ENCODE peak calls at places on chromosomes 4 and X, in eight cellular contexts. One of them, this sample, is unnamed.
A peak's percentile ranks its signal among the peaks of the same experiment; 100 is the strongest.

GRCh38 chr4:39036172-39036571 is 4.0 kb upstream of the TMEM156 start:
- DNase-seq in mucosa of gallbladder: no peak
- DNase-seq in NCI-H748 treated with DMSO at 0.1 percent for 48 hours: no peak
- DNase-seq in caudate nucleus: no peak
- DNase-seq in AG08395: no peak
- DNase-seq in central memory CD8-positive, alpha-beta T cell: no peak
- DNase-seq in stimulated activated effector memory CD8-positive, alpha-beta T cell treated with anti-CD3 and anti-CD28 coated beads, Interleukin-12 subunit alpha, Interleukin-12 subunit beta, amount 100 ng/mL, for 72 hours: no peak
- DNase-seq in effector CD4-positive, alpha-beta T cell: no peak
- DNase-seq in this sample: no peak

GRCh38 chr4:13327991-13328390 is 156.1 kb downstream of the RAB28 start:
- DNase-seq in effector CD4-positive, alpha-beta T cell: no peak
- DNase-seq in caudate nucleus: no peak
- DNase-seq in AG08395: peak; percentile 26
- DNase-seq in NCI-H748 treated with DMSO at 0.1 percent for 48 hours: no peak
- DNase-seq in central memory CD8-positive, alpha-beta T cell: no peak
- DNase-seq in mucosa of gallbladder: no peak
- DNase-seq in stimulated activated effector memory CD8-positive, alpha-beta T cell treated with anti-CD3 and anti-CD28 coated beads, Interleukin-12 subunit alpha, Interleukin-12 subunit beta, amount 100 ng/mL, for 72 hours: no peak
- DNase-seq in this sample: no peak

GRCh38 chr4:158444621-158445020 is 77.1 kb upstream of the RXFP1 start:
- DNase-seq in AG08395: no peak
- DNase-seq in effector CD4-positive, alpha-beta T cell: no peak
- DNase-seq in NCI-H748 treated with DMSO at 0.1 percent for 48 hours: no peak
- DNase-seq in stimulated activated effector memory CD8-positive, alpha-beta T cell treated with anti-CD3 and anti-CD28 coated beads, Interleukin-12 subunit alpha, Interleukin-12 subunit beta, amount 100 ng/mL, for 72 hours: no peak
- DNase-seq in mucosa of gallbladder: no peak
- DNase-seq in central memory CD8-positive, alpha-beta T cell: no peak
- DNase-seq in caudate nucleus: no peak
- DNase-seq in this sample: no peak

GRCh38 chrX:148361641-148362040 is 138.8 kb upstream of the AFF2 start:
- DNase-seq in caudate nucleus: no peak
- DNase-seq in NCI-H748 treated with DMSO at 0.1 percent for 48 hours: no peak
- DNase-seq in mucosa of gallbladder: no peak
- DNase-seq in central memory CD8-positive, alpha-beta T cell: no peak
- DNase-seq in stimulated activated effector memory CD8-positive, alpha-beta T cell treated with anti-CD3 and anti-CD28 coated beads, Interleukin-12 subunit alpha, Interleukin-12 subunit beta, amount 100 ng/mL, for 72 hours: no peak
- DNase-seq in AG08395: no peak
- DNase-seq in effector CD4-positive, alpha-beta T cell: no peak
- DNase-seq in this sample: no peak

GRCh38 chrX:51614353-51614752 is 4.4 kb downstream of the CENPVL3 start:
- DNase-seq in mucosa of gallbladder: no peak
- DNase-seq in central memory CD8-positive, alpha-beta T cell: no peak
- DNase-seq in stimulated activated effector memory CD8-positive, alpha-beta T cell treated with anti-CD3 and anti-CD28 coated beads, Interleukin-12 subunit alpha, Interleukin-12 subunit beta, amount 100 ng/mL, for 72 hours: no peak
- DNase-seq in caudate nucleus: no peak
- DNase-seq in AG08395: peak; percentile 49
- DNase-seq in effector CD4-positive, alpha-beta T cell: no peak
- DNase-seq in NCI-H748 treated with DMSO at 0.1 percent for 48 hours: peak; percentile 53
- DNase-seq in this sample: peak; percentile 67

GRCh38 chrX:19382500-19383145 is 38.9 kb downstream of the PDHA1 start:
- DNase-seq in central memory CD8-positive, alpha-beta T cell: peak; percentile 22
- DNase-seq in stimulated activated effector memory CD8-positive, alpha-beta T cell treated with anti-CD3 and anti-CD28 coated beads, Interleukin-12 subunit alpha, Interleukin-12 subunit beta, amount 100 ng/mL, for 72 hours: peak; percentile 71
- DNase-seq in caudate nucleus: peak; percentile 1
- DNase-seq in effector CD4-positive, alpha-beta T cell: peak; percentile 31
- DNase-seq in NCI-H748 treated with DMSO at 0.1 percent for 48 hours: no peak
- DNase-seq in mucosa of gallbladder: peak; percentile 21
- DNase-seq in AG08395: peak; percentile 37
- DNase-seq in this sample: peak; percentile 49

GRCh38 chr4:68518889-68519288 is 57.2 kb downstream of the UGT2B17 start:
- DNase-seq in stimulated activated effector memory CD8-positive, alpha-beta T cell treated with anti-CD3 and anti-CD28 coated beads, Interleukin-12 subunit alpha, Interleukin-12 subunit beta, amount 100 ng/mL, for 72 hours: no peak
- DNase-seq in NCI-H748 treated with DMSO at 0.1 percent for 48 hours: no peak
- DNase-seq in AG08395: no peak
- DNase-seq in effector CD4-positive, alpha-beta T cell: no peak
- DNase-seq in caudate nucleus: no peak
- DNase-seq in central memory CD8-positive, alpha-beta T cell: no peak
- DNase-seq in mucosa of gallbladder: no peak
- DNase-seq in this sample: no peak

GRCh38 chrX:118717703-118718391 is 9.6 kb upstream of the IL13RA1 start:
- DNase-seq in AG08395: no peak
- DNase-seq in stimulated activated effector memory CD8-positive, alpha-beta T cell treated with anti-CD3 and anti-CD28 coated beads, Interleukin-12 subunit alpha, Interleukin-12 subunit beta, amount 100 ng/mL, for 72 hours: no peak
- DNase-seq in effector CD4-positive, alpha-beta T cell: no peak
- DNase-seq in mucosa of gallbladder: no peak
- DNase-seq in caudate nucleus: no peak
- DNase-seq in NCI-H748 treated with DMSO at 0.1 percent for 48 hours: no peak
- DNase-seq in central memory CD8-positive, alpha-beta T cell: no peak
- DNase-seq in this sample: no peak

GRCh38 chrX:122583526-122583925 is 600.6 kb upstream of the GRIA3 start:
- DNase-seq in AG08395: no peak
- DNase-seq in NCI-H748 treated with DMSO at 0.1 percent for 48 hours: no peak
- DNase-seq in central memory CD8-positive, alpha-beta T cell: no peak
- DNase-seq in mucosa of gallbladder: no peak
- DNase-seq in caudate nucleus: no peak
- DNase-seq in stimulated activated effector memory CD8-positive, alpha-beta T cell treated with anti-CD3 and anti-CD28 coated beads, Interleukin-12 subunit alpha, Interleukin-12 subunit beta, amount 100 ng/mL, for 72 hours: no peak
- DNase-seq in effector CD4-positive, alpha-beta T cell: no peak
- DNase-seq in this sample: no peak

GRCh38 chrX:20374450-20374849 is 107.7 kb upstream of the RPS6KA3 start:
- DNase-seq in mucosa of gallbladder: no peak
- DNase-seq in caudate nucleus: no peak
- DNase-seq in NCI-H748 treated with DMSO at 0.1 percent for 48 hours: no peak
- DNase-seq in central memory CD8-positive, alpha-beta T cell: no peak
- DNase-seq in AG08395: no peak
- DNase-seq in effector CD4-positive, alpha-beta T cell: no peak
- DNase-seq in stimulated activated effector memory CD8-positive, alpha-beta T cell treated with anti-CD3 and anti-CD28 coated beads, Interleukin-12 subunit alpha, Interleukin-12 subunit beta, amount 100 ng/mL, for 72 hours: no peak
- DNase-seq in this sample: no peak

GRCh38 chrX:18828832-18829404 is 121.5 kb downstream of the PPEF1 start:
- DNase-seq in AG08395: no peak
- DNase-seq in central memory CD8-positive, alpha-beta T cell: no peak
- DNase-seq in stimulated activated effector memory CD8-positive, alpha-beta T cell treated with anti-CD3 and anti-CD28 coated beads, Interleukin-12 subunit alpha, Interleukin-12 subunit beta, amount 100 ng/mL, for 72 hours: no peak
- DNase-seq in NCI-H748 treated with DMSO at 0.1 percent for 48 hours: no peak
- DNase-seq in effector CD4-positive, alpha-beta T cell: no peak
- DNase-seq in mucosa of gallbladder: no peak
- DNase-seq in caudate nucleus: no peak
- DNase-seq in this sample: peak; percentile 45

GRCh38 chr4:6225469-6225868 is 25.1 kb upstream of the JAKMIP1 start:
- DNase-seq in central memory CD8-positive, alpha-beta T cell: no peak
- DNase-seq in AG08395: peak; percentile 19
- DNase-seq in caudate nucleus: no peak
- DNase-seq in effector CD4-positive, alpha-beta T cell: no peak
- DNase-seq in mucosa of gallbladder: peak; percentile 29
- DNase-seq in NCI-H748 treated with DMSO at 0.1 percent for 48 hours: no peak
- DNase-seq in stimulated activated effector memory CD8-positive, alpha-beta T cell treated with anti-CD3 and anti-CD28 coated beads, Interleukin-12 subunit alpha, Interleukin-12 subunit beta, amount 100 ng/mL, for 72 hours: no peak
- DNase-seq in this sample: no peak

GRCh38 chr4:184163813-184164212 is 53.9 kb downstream of the ENPP6 start:
- DNase-seq in AG08395: peak; percentile 62
- DNase-seq in effector CD4-positive, alpha-beta T cell: no peak
- DNase-seq in NCI-H748 treated with DMSO at 0.1 percent for 48 hours: peak; percentile 3
- DNase-seq in central memory CD8-positive, alpha-beta T cell: no peak
- DNase-seq in mucosa of gallbladder: peak; percentile 35
- DNase-seq in stimulated activated effector memory CD8-positive, alpha-beta T cell treated with anti-CD3 and anti-CD28 coated beads, Interleukin-12 subunit alpha, Interleukin-12 subunit beta, amount 100 ng/mL, for 72 hours: no peak
- DNase-seq in caudate nucleus: peak; percentile 40
- DNase-seq in this sample: peak; percentile 86

GRCh38 chr4:184453402-184454160 is 20.8 kb downstream of the IRF2 start:
- DNase-seq in mucosa of gallbladder: peak; percentile 44
- DNase-seq in effector CD4-positive, alpha-beta T cell: peak; percentile 23
- DNase-seq in NCI-H748 treated with DMSO at 0.1 percent for 48 hours: no peak
- DNase-seq in stimulated activated effector memory CD8-positive, alpha-beta T cell treated with anti-CD3 and anti-CD28 coated beads, Interleukin-12 subunit alpha, Interleukin-12 subunit beta, amount 100 ng/mL, for 72 hours: peak; percentile 59
- DNase-seq in caudate nucleus: no peak
- DNase-seq in central memory CD8-positive, alpha-beta T cell: no peak
- DNase-seq in AG08395: peak; percentile 82
- DNase-seq in this sample: peak; percentile 55

GRCh38 chr4:27084685-27085356 is 224.2 kb downstream of the STIM2 start:
- DNase-seq in AG08395: peak; percentile 13
- DNase-seq in mucosa of gallbladder: peak; percentile 40
- DNase-seq in stimulated activated effector memory CD8-positive, alpha-beta T cell treated with anti-CD3 and anti-CD28 coated beads, Interleukin-12 subunit alpha, Interleukin-12 subunit beta, amount 100 ng/mL, for 72 hours: no peak
- DNase-seq in effector CD4-positive, alpha-beta T cell: no peak
- DNase-seq in NCI-H748 treated with DMSO at 0.1 percent for 48 hours: no peak
- DNase-seq in central memory CD8-positive, alpha-beta T cell: no peak
- DNase-seq in caudate nucleus: peak; percentile 71
- DNase-seq in this sample: peak; percentile 33

GRCh38 chr4:147325566-147325965 is 155.3 kb upstream of the EDNRA start:
- DNase-seq in central memory CD8-positive, alpha-beta T cell: no peak
- DNase-seq in stimulated activated effector memory CD8-positive, alpha-beta T cell treated with anti-CD3 and anti-CD28 coated beads, Interleukin-12 subunit alpha, Interleukin-12 subunit beta, amount 100 ng/mL, for 72 hours: no peak
- DNase-seq in NCI-H748 treated with DMSO at 0.1 percent for 48 hours: no peak
- DNase-seq in effector CD4-positive, alpha-beta T cell: no peak
- DNase-seq in mucosa of gallbladder: no peak
- DNase-seq in caudate nucleus: no peak
- DNase-seq in AG08395: peak; percentile 18
- DNase-seq in this sample: no peak

GRCh38 chr4:122285285-122285684 is 93.5 kb upstream of the ADAD1 start:
- DNase-seq in central memory CD8-positive, alpha-beta T cell: no peak
- DNase-seq in effector CD4-positive, alpha-beta T cell: no peak
- DNase-seq in AG08395: peak; percentile 16
- DNase-seq in stimulated activated effector memory CD8-positive, alpha-beta T cell treated with anti-CD3 and anti-CD28 coated beads, Interleukin-12 subunit alpha, Interleukin-12 subunit beta, amount 100 ng/mL, for 72 hours: no peak
- DNase-seq in mucosa of gallbladder: no peak
- DNase-seq in NCI-H748 treated with DMSO at 0.1 percent for 48 hours: no peak
- DNase-seq in caudate nucleus: no peak
- DNase-seq in this sample: no peak

GRCh38 chr4:73729534-73730165 is 10.7 kb upstream of the CXCL8 start:
- DNase-seq in effector CD4-positive, alpha-beta T cell: no peak
- DNase-seq in stimulated activated effector memory CD8-positive, alpha-beta T cell treated with anti-CD3 and anti-CD28 coated beads, Interleukin-12 subunit alpha, Interleukin-12 subunit beta, amount 100 ng/mL, for 72 hours: no peak
- DNase-seq in AG08395: peak; percentile 74
- DNase-seq in caudate nucleus: peak; percentile 37
- DNase-seq in mucosa of gallbladder: peak; percentile 65
- DNase-seq in NCI-H748 treated with DMSO at 0.1 percent for 48 hours: peak; percentile 31
- DNase-seq in central memory CD8-positive, alpha-beta T cell: no peak
- DNase-seq in this sample: peak; percentile 69

GRCh38 chr4:91958651-91959050 is 345.1 kb upstream of the GRID2 start:
- DNase-seq in AG08395: no peak
- DNase-seq in caudate nucleus: no peak
- DNase-seq in central memory CD8-positive, alpha-beta T cell: no peak
- DNase-seq in mucosa of gallbladder: no peak
- DNase-seq in stimulated activated effector memory CD8-positive, alpha-beta T cell treated with anti-CD3 and anti-CD28 coated beads, Interleukin-12 subunit alpha, Interleukin-12 subunit beta, amount 100 ng/mL, for 72 hours: no peak
- DNase-seq in effector CD4-positive, alpha-beta T cell: no peak
- DNase-seq in NCI-H748 treated with DMSO at 0.1 percent for 48 hours: no peak
- DNase-seq in this sample: no peak

GRCh38 chr4:10605746-10606482 is 78.7 kb downstream of the CLNK start:
- DNase-seq in caudate nucleus: no peak
- DNase-seq in AG08395: no peak
- DNase-seq in mucosa of gallbladder: no peak
- DNase-seq in effector CD4-positive, alpha-beta T cell: no peak
- DNase-seq in NCI-H748 treated with DMSO at 0.1 percent for 48 hours: no peak
- DNase-seq in stimulated activated effector memory CD8-positive, alpha-beta T cell treated with anti-CD3 and anti-CD28 coated beads, Interleukin-12 subunit alpha, Interleukin-12 subunit beta, amount 100 ng/mL, for 72 hours: no peak
- DNase-seq in central memory CD8-positive, alpha-beta T cell: no peak
- DNase-seq in this sample: peak; percentile 66

GRCh38 chr4:83489711-83490326 is 4.9 kb upstream of the ABRAXAS1 start:
- DNase-seq in effector CD4-positive, alpha-beta T cell: no peak
- DNase-seq in caudate nucleus: no peak
- DNase-seq in mucosa of gallbladder: no peak
- DNase-seq in stimulated activated effector memory CD8-positive, alpha-beta T cell treated with anti-CD3 and anti-CD28 coated beads, Interleukin-12 subunit alpha, Interleukin-12 subunit beta, amount 100 ng/mL, for 72 hours: no peak
- DNase-seq in central memory CD8-positive, alpha-beta T cell: no peak
- DNase-seq in AG08395: no peak
- DNase-seq in NCI-H748 treated with DMSO at 0.1 percent for 48 hours: no peak
- DNase-seq in this sample: no peak

GRCh38 chr4:7944568-7945220 is 5.0 kb upstream of the AFAP1 start:
- DNase-seq in NCI-H748 treated with DMSO at 0.1 percent for 48 hours: no peak
- DNase-seq in AG08395: no peak
- DNase-seq in effector CD4-positive, alpha-beta T cell: no peak
- DNase-seq in stimulated activated effector memory CD8-positive, alpha-beta T cell treated with anti-CD3 and anti-CD28 coated beads, Interleukin-12 subunit alpha, Interleukin-12 subunit beta, amount 100 ng/mL, for 72 hours: no peak
- DNase-seq in central memory CD8-positive, alpha-beta T cell: no peak
- DNase-seq in mucosa of gallbladder: no peak
- DNase-seq in caudate nucleus: no peak
- DNase-seq in this sample: peak; percentile 52

GRCh38 chrX:141917801-141918200 is 14.1 kb downstream of the MAGEC1 start:
- DNase-seq in effector CD4-positive, alpha-beta T cell: no peak
- DNase-seq in caudate nucleus: no peak
- DNase-seq in NCI-H748 treated with DMSO at 0.1 percent for 48 hours: no peak
- DNase-seq in AG08395: no peak
- DNase-seq in mucosa of gallbladder: no peak
- DNase-seq in stimulated activated effector memory CD8-positive, alpha-beta T cell treated with anti-CD3 and anti-CD28 coated beads, Interleukin-12 subunit alpha, Interleukin-12 subunit beta, amount 100 ng/mL, for 72 hours: no peak
- DNase-seq in central memory CD8-positive, alpha-beta T cell: no peak
- DNase-seq in this sample: no peak

GRCh38 chrX:9285342-9285771 is 179.5 kb upstream of the TBL1X start:
- DNase-seq in AG08395: no peak
- DNase-seq in NCI-H748 treated with DMSO at 0.1 percent for 48 hours: no peak
- DNase-seq in mucosa of gallbladder: no peak
- DNase-seq in caudate nucleus: no peak
- DNase-seq in central memory CD8-positive, alpha-beta T cell: no peak
- DNase-seq in stimulated activated effector memory CD8-positive, alpha-beta T cell treated with anti-CD3 and anti-CD28 coated beads, Interleukin-12 subunit alpha, Interleukin-12 subunit beta, amount 100 ng/mL, for 72 hours: peak; percentile 59
- DNase-seq in effector CD4-positive, alpha-beta T cell: no peak
- DNase-seq in this sample: no peak

GRCh38 chr4:14223461-14223860 is 595.9 kb upstream of the BOD1L1 start:
- DNase-seq in AG08395: no peak
- DNase-seq in mucosa of gallbladder: no peak
- DNase-seq in NCI-H748 treated with DMSO at 0.1 percent for 48 hours: no peak
- DNase-seq in stimulated activated effector memory CD8-positive, alpha-beta T cell treated with anti-CD3 and anti-CD28 coated beads, Interleukin-12 subunit alpha, Interleukin-12 subunit beta, amount 100 ng/mL, for 72 hours: no peak
- DNase-seq in effector CD4-positive, alpha-beta T cell: no peak
- DNase-seq in caudate nucleus: no peak
- DNase-seq in central memory CD8-positive, alpha-beta T cell: no peak
- DNase-seq in this sample: no peak

GRCh38 chr4:186798951-186799659 is 75.4 kb upstream of the FAT1 start:
- DNase-seq in AG08395: no peak
- DNase-seq in NCI-H748 treated with DMSO at 0.1 percent for 48 hours: no peak
- DNase-seq in caudate nucleus: no peak
- DNase-seq in effector CD4-positive, alpha-beta T cell: no peak
- DNase-seq in stimulated activated effector memory CD8-positive, alpha-beta T cell treated with anti-CD3 and anti-CD28 coated beads, Interleukin-12 subunit alpha, Interleukin-12 subunit beta, amount 100 ng/mL, for 72 hours: no peak
- DNase-seq in mucosa of gallbladder: no peak
- DNase-seq in central memory CD8-positive, alpha-beta T cell: no peak
- DNase-seq in this sample: no peak

GRCh38 chr4:76943129-76943620 is 6.4 kb upstream of the SEPTIN11 start:
- DNase-seq in caudate nucleus: no peak
- DNase-seq in stimulated activated effector memory CD8-positive, alpha-beta T cell treated with anti-CD3 and anti-CD28 coated beads, Interleukin-12 subunit alpha, Interleukin-12 subunit beta, amount 100 ng/mL, for 72 hours: no peak
- DNase-seq in mucosa of gallbladder: no peak
- DNase-seq in NCI-H748 treated with DMSO at 0.1 percent for 48 hours: no peak
- DNase-seq in AG08395: no peak
- DNase-seq in effector CD4-positive, alpha-beta T cell: no peak
- DNase-seq in central memory CD8-positive, alpha-beta T cell: no peak
- DNase-seq in this sample: no peak

GRCh38 chr4:168710353-168710946 is 213.6 kb downstream of the PALLD start:
- DNase-seq in effector CD4-positive, alpha-beta T cell: no peak
- DNase-seq in caudate nucleus: no peak
- DNase-seq in NCI-H748 treated with DMSO at 0.1 percent for 48 hours: no peak
- DNase-seq in stimulated activated effector memory CD8-positive, alpha-beta T cell treated with anti-CD3 and anti-CD28 coated beads, Interleukin-12 subunit alpha, Interleukin-12 subunit beta, amount 100 ng/mL, for 72 hours: no peak
- DNase-seq in AG08395: peak; percentile 50
- DNase-seq in mucosa of gallbladder: peak; percentile 48
- DNase-seq in central memory CD8-positive, alpha-beta T cell: no peak
- DNase-seq in this sample: peak; percentile 71

This sample was measured in trophoblast cell.